ENCODE peak calls at places on chromosomes 7 and 10, in seven cellular contexts. One of them, this sample, is unnamed. For H3K4me1, the result is how much of the 10 kb centered on the place peaks cover.

GRCh38 chr7:84123903-84124573 is 70.6 kb downstream of the SEMA3A start:
- DNase-seq in neuronal stem cell: no peak
- DNase-seq in gastrocnemius medialis: no peak
- DNase-seq in heart right ventricle: no peak
- DNase-seq in fibroblast of lung: peak
- DNase-seq in OCI-LY7: no peak
- DNase-seq in colonic mucosa: no peak
- DNase-seq in this sample: no peak

GRCh38 chr10:6525599-6526160 is 54.4 kb downstream of the PRKCQ start:
- DNase-seq in fibroblast of lung: no peak
- DNase-seq in OCI-LY7: no peak
- DNase-seq in heart right ventricle: no peak
- DNase-seq in neuronal stem cell: no peak
- DNase-seq in colonic mucosa: no peak
- DNase-seq in gastrocnemius medialis: no peak
- DNase-seq in this sample: no peak

GRCh38 chr10:70669015-70669414 is 3.3 kb upstream of the ADAMTS14 start:
- DNase-seq in neuronal stem cell: no peak
- DNase-seq in fibroblast of lung: no peak
- DNase-seq in OCI-LY7: no peak
- DNase-seq in colonic mucosa: no peak
- DNase-seq in heart right ventricle: no peak
- DNase-seq in gastrocnemius medialis: no peak
- DNase-seq in this sample: no peak

GRCh38 chr10:35463878-35464277 is 127.6 kb downstream of the CCNY start:
- DNase-seq in fibroblast of lung: no peak
- DNase-seq in neuronal stem cell: no peak
- DNase-seq in gastrocnemius medialis: no peak
- DNase-seq in colonic mucosa: no peak
- DNase-seq in OCI-LY7: no peak
- DNase-seq in heart right ventricle: no peak
- DNase-seq in this sample: no peak

GRCh38 chr7:41817386-41817785 is 114.5 kb upstream of the INHBA start:
- DNase-seq in gastrocnemius medialis: no peak
- DNase-seq in colonic mucosa: no peak
- DNase-seq in heart right ventricle: no peak
- DNase-seq in neuronal stem cell: no peak
- DNase-seq in OCI-LY7: no peak
- DNase-seq in fibroblast of lung: no peak
- DNase-seq in this sample: no peak

GRCh38 chr7:136957391-136957790 is 88.9 kb downstream of the CHRM2 start:
- DNase-seq in neuronal stem cell: no peak
- DNase-seq in fibroblast of lung: peak
- DNase-seq in OCI-LY7: no peak
- DNase-seq in colonic mucosa: no peak
- DNase-seq in gastrocnemius medialis: no peak
- DNase-seq in heart right ventricle: no peak
- DNase-seq in this sample: no peak

GRCh38 chr10:725786-726185 is 36.3 kb upstream of the DIP2C start:
- DNase-seq in heart right ventricle: no peak
- DNase-seq in fibroblast of lung: peak
- DNase-seq in gastrocnemius medialis: no peak
- DNase-seq in neuronal stem cell: no peak
- DNase-seq in colonic mucosa: no peak
- DNase-seq in OCI-LY7: no peak
- DNase-seq in this sample: no peak

GRCh38 chr7:17769918-17770317 is 170.4 kb downstream of the SNX13 start:
- DNase-seq in OCI-LY7: peak
- DNase-seq in colonic mucosa: peak
- DNase-seq in gastrocnemius medialis: no peak
- DNase-seq in heart right ventricle: no peak
- DNase-seq in fibroblast of lung: peak
- DNase-seq in neuronal stem cell: peak
- DNase-seq in this sample: peak

GRCh38 chr7:986766-987722 is 4.1 kb downstream of the CYP2W1 start:
- DNase-seq in OCI-LY7: no peak
- DNase-seq in fibroblast of lung: no peak
- DNase-seq in neuronal stem cell: no peak
- DNase-seq in gastrocnemius medialis: no peak
- DNase-seq in colonic mucosa: no peak
- DNase-seq in heart right ventricle: no peak
- DNase-seq in this sample: peak

GRCh38 chr7:990352-991005 is 7.5 kb downstream of the CYP2W1 start:
- DNase-seq in heart right ventricle: no peak
- DNase-seq in fibroblast of lung: no peak
- DNase-seq in neuronal stem cell: no peak
- DNase-seq in colonic mucosa: no peak
- DNase-seq in OCI-LY7: no peak
- DNase-seq in gastrocnemius medialis: no peak
- DNase-seq in this sample: no peak

GRCh38 chr7:987909-988308 is 4.9 kb downstream of the CYP2W1 start:
- DNase-seq in neuronal stem cell: no peak
- DNase-seq in fibroblast of lung: no peak
- DNase-seq in heart right ventricle: no peak
- DNase-seq in colonic mucosa: no peak
- DNase-seq in gastrocnemius medialis: no peak
- DNase-seq in OCI-LY7: no peak
- DNase-seq in this sample: no peak

GRCh38 chr7:988426-988911 is 5.5 kb downstream of the CYP2W1 start:
- DNase-seq in heart right ventricle: no peak
- DNase-seq in fibroblast of lung: no peak
- DNase-seq in neuronal stem cell: no peak
- DNase-seq in colonic mucosa: no peak
- DNase-seq in OCI-LY7: no peak
- DNase-seq in gastrocnemius medialis: no peak
- DNase-seq in this sample: no peak

GRCh38 chr7:988963-989529 is 6.1 kb downstream of the CYP2W1 start:
- DNase-seq in heart right ventricle: no peak
- DNase-seq in colonic mucosa: no peak
- DNase-seq in OCI-LY7: no peak
- DNase-seq in neuronal stem cell: no peak
- DNase-seq in gastrocnemius medialis: no peak
- DNase-seq in fibroblast of lung: no peak
- DNase-seq in this sample: peak
- H3K4me1 ChIP-seq in heart right ventricle: under half
- H3K4me1 ChIP-seq in colonic mucosa: under half
- H3K4me1 ChIP-seq in OCI-LY7: under half
- H3K4me1 ChIP-seq in neuronal stem cell: under half
- H3K4me1 ChIP-seq in gastrocnemius medialis: under half
- H3K4me1 ChIP-seq in fibroblast of lung: under half
- H3K4me1 ChIP-seq in this sample: under half

GRCh38 chr10:62047960-62048383 is 146.5 kb downstream of the ARID5B start:
- DNase-seq in fibroblast of lung: no peak
- DNase-seq in OCI-LY7: peak
- DNase-seq in gastrocnemius medialis: peak
- DNase-seq in heart right ventricle: no peak
- DNase-seq in colonic mucosa: peak
- DNase-seq in neuronal stem cell: no peak
- DNase-seq in this sample: no peak
- H3K4me3 ChIP-seq in fibroblast of lung: no peak
- H3K4me3 ChIP-seq in OCI-LY7: peak
- H3K4me3 ChIP-seq in gastrocnemius medialis: peak
- H3K4me3 ChIP-seq in heart right ventricle: no peak
- H3K4me3 ChIP-seq in colonic mucosa: no peak
- H3K4me3 ChIP-seq in neuronal stem cell: no peak
- H3K4me3 ChIP-seq in this sample: no peak

GRCh38 chr7:133252858-133253521 is at the start of gene EXOC4:
- DNase-seq in fibroblast of lung: peak
- DNase-seq in OCI-LY7: peak
- DNase-seq in colonic mucosa: peak
- DNase-seq in heart right ventricle: peak
- DNase-seq in gastrocnemius medialis: peak
- DNase-seq in neuronal stem cell: peak
- DNase-seq in this sample: peak

GRCh38 chr7:133255461-133255860 is 2.6 kb downstream of the EXOC4 start:
- DNase-seq in fibroblast of lung: peak
- DNase-seq in neuronal stem cell: no peak
- DNase-seq in heart right ventricle: no peak
- DNase-seq in gastrocnemius medialis: no peak
- DNase-seq in colonic mucosa: no peak
- DNase-seq in OCI-LY7: no peak
- DNase-seq in this sample: no peak

GRCh38 chr7:133252506-133252857 is 396 bp upstream of the EXOC4 start:
- DNase-seq in heart right ventricle: no peak
- DNase-seq in colonic mucosa: no peak
- DNase-seq in OCI-LY7: no peak
- DNase-seq in neuronal stem cell: no peak
- DNase-seq in gastrocnemius medialis: no peak
- DNase-seq in fibroblast of lung: no peak
- DNase-seq in this sample: no peak

GRCh38 chr7:133253522-133253882 is 624 bp downstream of the EXOC4 start:
- DNase-seq in OCI-LY7: peak
- DNase-seq in fibroblast of lung: peak
- DNase-seq in neuronal stem cell: peak
- DNase-seq in gastrocnemius medialis: peak
- DNase-seq in heart right ventricle: no peak
- DNase-seq in colonic mucosa: peak
- DNase-seq in this sample: peak

DNA sequence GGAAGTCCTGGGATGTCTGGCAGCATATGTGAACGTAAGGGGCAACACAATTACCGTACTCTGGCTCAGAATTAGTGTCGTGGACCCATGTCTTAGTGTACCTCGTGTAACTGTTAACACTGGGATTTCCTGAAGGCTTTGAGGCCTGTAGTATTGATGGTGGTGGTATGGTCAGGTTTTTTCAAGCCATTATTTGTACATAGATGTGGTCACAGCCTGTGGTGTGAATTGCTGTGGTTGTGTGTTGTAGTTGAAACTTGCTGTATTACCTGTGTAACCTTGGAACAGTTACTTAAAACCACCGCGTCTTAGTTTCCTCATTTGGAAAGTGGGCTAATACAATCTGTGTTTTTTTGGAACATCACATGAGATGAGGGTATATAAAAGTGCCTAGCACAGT is 5.3 kb downstream of the EXOC4 start:
- DNase-seq in gastrocnemius medialis: no peak
- DNase-seq in neuronal stem cell: no peak
- DNase-seq in colonic mucosa: no peak
- DNase-seq in OCI-LY7: no peak
- DNase-seq in fibroblast of lung: no peak
- DNase-seq in heart right ventricle: no peak
- DNase-seq in this sample: no peak
- H3K4me1 ChIP-seq in gastrocnemius medialis: under half
- H3K4me1 ChIP-seq in neuronal stem cell: under half
- H3K4me1 ChIP-seq in colonic mucosa: under half
- H3K4me1 ChIP-seq in OCI-LY7: under half
- H3K4me1 ChIP-seq in fibroblast of lung: under half
- H3K4me1 ChIP-seq in heart right ventricle: under half
- H3K4me1 ChIP-seq in this sample: under half

DNA sequence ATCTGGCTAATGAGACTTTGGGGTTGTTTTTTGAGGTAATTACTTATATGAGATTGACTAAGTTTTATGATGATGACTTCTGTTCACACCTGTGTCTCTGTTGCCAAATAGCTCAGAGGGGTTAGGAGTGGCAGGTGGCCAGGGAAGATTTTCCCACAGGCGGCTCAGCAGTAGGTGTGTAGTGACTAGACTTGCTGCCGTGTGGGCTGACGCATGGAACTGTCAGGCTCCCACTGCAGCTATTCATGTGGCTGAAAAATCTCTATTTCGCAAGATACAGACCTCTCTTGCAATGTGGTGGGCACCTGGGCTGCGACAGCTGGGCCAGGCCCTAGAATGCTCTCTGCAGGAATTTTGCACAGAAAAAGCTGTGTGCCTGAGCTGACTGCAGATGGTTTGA is 1.4 kb downstream of the CPA4 start:
- DNase-seq in neuronal stem cell: no peak
- DNase-seq in gastrocnemius medialis: no peak
- DNase-seq in fibroblast of lung: peak
- DNase-seq in heart right ventricle: no peak
- DNase-seq in colonic mucosa: no peak
- DNase-seq in OCI-LY7: no peak
- DNase-seq in this sample: no peak
- H3K4me3 ChIP-seq in neuronal stem cell: no peak
- H3K4me3 ChIP-seq in gastrocnemius medialis: no peak
- H3K4me3 ChIP-seq in fibroblast of lung: no peak
- H3K4me3 ChIP-seq in heart right ventricle: no peak
- H3K4me3 ChIP-seq in colonic mucosa: no peak
- H3K4me3 ChIP-seq in OCI-LY7: no peak
- H3K4me3 ChIP-seq in this sample: no peak

GRCh38 chr7:107703872-107704271 is 40.1 kb upstream of the CBLL1 start:
- DNase-seq in colonic mucosa: no peak
- DNase-seq in neuronal stem cell: no peak
- DNase-seq in OCI-LY7: no peak
- DNase-seq in gastrocnemius medialis: no peak
- DNase-seq in heart right ventricle: no peak
- DNase-seq in fibroblast of lung: no peak
- DNase-seq in this sample: no peak
- H3K4me1 ChIP-seq in colonic mucosa: under half
- H3K4me1 ChIP-seq in neuronal stem cell: under half
- H3K4me1 ChIP-seq in OCI-LY7: under half
- H3K4me1 ChIP-seq in gastrocnemius medialis: under half
- H3K4me1 ChIP-seq in heart right ventricle: under half
- H3K4me1 ChIP-seq in fibroblast of lung: under half
- H3K4me1 ChIP-seq in this sample: under half

DNA sequence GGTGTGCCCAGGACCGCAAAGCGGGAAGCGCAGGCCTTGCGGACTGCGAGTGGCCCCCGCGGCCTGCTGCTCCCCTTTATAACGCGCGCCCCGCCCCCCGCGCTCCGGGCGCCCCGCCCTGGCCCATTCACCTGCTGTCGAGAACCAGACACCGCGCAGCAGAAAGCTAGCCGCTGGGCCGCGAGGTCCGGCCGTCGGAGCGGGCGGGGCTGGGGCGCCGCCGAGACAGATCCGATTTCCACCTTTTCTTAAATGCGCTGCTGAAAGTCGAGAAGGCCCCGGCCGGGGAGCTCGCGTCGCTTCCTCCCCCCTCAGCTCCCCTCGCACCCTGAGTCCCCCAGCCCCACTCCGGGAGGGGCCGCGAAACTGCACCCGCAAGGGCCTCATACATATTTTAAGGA is 170.3 kb downstream of the NRF1 start:
- DNase-seq in colonic mucosa: no peak
- DNase-seq in heart right ventricle: no peak
- DNase-seq in gastrocnemius medialis: no peak
- DNase-seq in neuronal stem cell: peak
- DNase-seq in OCI-LY7: no peak
- DNase-seq in fibroblast of lung: no peak
- DNase-seq in this sample: no peak
- H3K4me3 ChIP-seq in colonic mucosa: peak
- H3K4me3 ChIP-seq in heart right ventricle: no peak
- H3K4me3 ChIP-seq in gastrocnemius medialis: peak
- H3K4me3 ChIP-seq in neuronal stem cell: no peak
- H3K4me3 ChIP-seq in OCI-LY7: no peak
- H3K4me3 ChIP-seq in fibroblast of lung: no peak
- H3K4me3 ChIP-seq in this sample: no peak